ENCODE peak calls at places on chromosomes 2 and 18, in seven cellular contexts. E is mesenchymal stem cell, H is IMR-90, G is H1, Z is H9, R is mesendoderm, A is trophoblast cell. K is an unnamed sample.

GRCh38 chr2:239678186-239678490 is 277.3 kb upstream of the HDAC4 start:
- DNase-seq in E (no peak), H (no peak), G (no peak), Z (no peak), R (no peak), A (no peak), K (no peak)

GRCh38 chr2:201484805-201485204 is 33.3 kb downstream of the STRADB start:
- DNase-seq in E (no peak), H (no peak), G (no peak), Z (no peak), R (no peak), A (no peak), K (no peak)

GRCh38 chr2:172253190-172254052 is 150.7 kb upstream of the DLX2 start:
- DNase-seq in E (peak; percentile 100), H (peak; percentile 100), G (no peak), Z (no peak), R (peak; percentile 87), A (peak; percentile 100), K (no peak)

GRCh38 chr2:25379535-25379934 is 37.8 kb upstream of the DNMT3A start:
- DNase-seq in E (no peak), H (no peak), G (peak; percentile 39), Z (no peak), R (no peak), A (no peak), K (no peak)

GRCh38 chr18:51355841-51356240 is 158.4 kb upstream of the MEX3C start:
- DNase-seq in E (no peak), H (no peak), G (no peak), Z (no peak), R (peak; percentile 19), A (no peak), K (no peak)

GRCh38 chr18:7566587-7567486 is at the start of gene PTPRM:
- DNase-seq in E (peak; percentile 85), H (peak; percentile 78), G (peak; percentile 75), Z (peak; percentile 71), R (peak; percentile 80), A (peak; percentile 75), K (peak; percentile 84)

GRCh38 chr2:236670235-236670620 is 100.6 kb downstream of the ACKR3 start:
- DNase-seq in E (no peak), H (no peak), G (no peak), Z (no peak), R (no peak), A (no peak), K (no peak)

GRCh38 chr2:46002507-46002883 is 294.7 kb upstream of the EPAS1 start:
- DNase-seq in E (peak; percentile 61), H (peak; percentile 79), G (no peak), Z (no peak), R (no peak), A (no peak), K (no peak)

GRCh38 chr18:61001138-61001537 is 332.1 kb upstream of the CDH20 start:
- DNase-seq in E (no peak), H (no peak), G (no peak), Z (no peak), R (no peak), A (peak; percentile 5), K (no peak)

GRCh38 chr2:128710770-128711169 is 392.1 kb upstream of the HS6ST1 start:
- DNase-seq in E (no peak), H (no peak), G (no peak), Z (no peak), R (no peak), A (no peak), K (no peak)

GRCh38 chr2:73886357-73886756 is 6.5 kb upstream of the ACTG2 start:
- DNase-seq in E (no peak), H (no peak), G (no peak), Z (no peak), R (no peak), A (no peak), K (no peak)

GRCh38 chr2:100126172-100126571 is 16.2 kb downstream of the AFF3 start:
- DNase-seq in E (no peak), H (peak; percentile 7), G (no peak), Z (no peak), R (no peak), A (no peak), K (no peak)

GRCh38 chr2:143398701-143399260 is 269.6 kb downstream of the ARHGAP15 start:
- DNase-seq in E (peak; percentile 3), H (no peak), G (no peak), Z (no peak), R (no peak), A (no peak), K (no peak)

GRCh38 chr2:1373794-1374193 is 39.5 kb upstream of the TPO start:
- DNase-seq in E (no peak), H (no peak), G (no peak), Z (no peak), R (no peak), A (no peak), K (no peak)

GRCh38 chr2:46066116-46066515 is 231.1 kb upstream of the EPAS1 start:
- DNase-seq in E (no peak), H (no peak), G (no peak), Z (no peak), R (no peak), A (no peak), K (no peak)

GRCh38 chr2:117137371-117137770 is 677.1 kb upstream of the DDX18 start:
- DNase-seq in E (no peak), H (no peak), G (no peak), Z (no peak), R (no peak), A (no peak), K (no peak)

DNA sequence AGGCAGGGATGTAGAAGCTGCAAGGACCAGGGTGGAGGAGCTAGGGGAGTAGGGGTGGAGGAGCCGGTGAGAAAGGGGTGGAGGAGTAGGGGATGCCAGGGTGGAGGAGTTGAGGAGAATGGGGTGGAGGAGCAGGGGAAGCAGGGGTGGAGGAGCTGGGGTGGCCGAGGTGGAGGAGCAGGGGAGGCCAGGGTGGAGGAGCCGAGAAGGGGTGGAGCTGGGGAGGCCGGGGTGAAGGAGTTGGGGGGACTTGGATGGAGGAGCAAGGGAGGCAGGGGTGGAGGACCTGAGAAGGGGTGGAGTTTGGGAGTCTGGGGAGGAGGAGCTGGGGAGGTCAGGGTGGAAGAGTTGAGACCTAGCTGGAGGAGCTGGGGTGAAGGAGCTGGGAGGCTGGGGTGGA is 13.3 kb downstream of the SOX11 start:
- DNase-seq in E (no peak), H (no peak), G (no peak), Z (no peak), R (no peak), A (no peak), K (no peak)
- H3K4ac ChIP-seq in E (no peak overlapping the region), H (no peak overlapping the region), G (no peak overlapping the region), Z (no peak overlapping the region), R (no peak overlapping the region), A (no peak overlapping the region), K (no peak overlapping the region)

GRCh38 chr2:7574385-7574784 is 657.2 kb downstream of the RNF144A start:
- DNase-seq in E (no peak), H (no peak), G (no peak), Z (no peak), R (no peak), A (no peak), K (no peak)

GRCh38 chr2:7570247-7570646 is 653.0 kb downstream of the RNF144A start:
- DNase-seq in E (no peak), H (no peak), G (no peak), Z (no peak), R (no peak), A (no peak), K (no peak)

GRCh38 chr2:7573166-7573845 is 656.1 kb downstream of the RNF144A start:
- DNase-seq in E (no peak), H (no peak), G (no peak), Z (no peak), R (no peak), A (no peak), K (peak; percentile 17)

GRCh38 chr2:7572460-7572859 is 655.2 kb downstream of the RNF144A start:
- DNase-seq in E (no peak), H (no peak), G (no peak), Z (no peak), R (no peak), A (no peak), K (no peak)

DNA sequence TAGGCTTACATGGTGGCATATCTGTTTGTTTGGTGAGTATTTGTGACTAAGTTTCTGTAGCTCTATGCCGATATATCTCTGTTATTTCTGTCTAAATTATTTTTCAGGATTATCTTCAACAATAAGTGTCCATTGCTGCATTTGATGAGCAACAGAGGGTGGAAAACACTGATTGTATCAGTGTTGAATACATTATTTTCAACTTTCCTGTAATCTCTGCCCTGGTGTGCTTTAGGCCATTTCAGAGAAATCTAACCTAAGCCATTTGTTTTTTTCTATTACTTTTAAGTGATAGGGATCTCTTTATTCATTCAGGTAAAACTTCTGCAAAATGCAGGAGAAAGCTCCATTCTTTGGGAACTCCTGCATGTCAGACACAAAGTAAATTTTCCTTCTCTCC is 654.5 kb downstream of the RNF144A start:
- DNase-seq in E (no peak), H (no peak), G (no peak), Z (no peak), R (no peak), A (no peak), K (no peak)
- H3K4ac ChIP-seq in E (no peak overlapping the region), H (no peak overlapping the region), G (no peak overlapping the region), Z (no peak overlapping the region), R (no peak overlapping the region), A (no peak overlapping the region), K (no peak overlapping the region)

DNA sequence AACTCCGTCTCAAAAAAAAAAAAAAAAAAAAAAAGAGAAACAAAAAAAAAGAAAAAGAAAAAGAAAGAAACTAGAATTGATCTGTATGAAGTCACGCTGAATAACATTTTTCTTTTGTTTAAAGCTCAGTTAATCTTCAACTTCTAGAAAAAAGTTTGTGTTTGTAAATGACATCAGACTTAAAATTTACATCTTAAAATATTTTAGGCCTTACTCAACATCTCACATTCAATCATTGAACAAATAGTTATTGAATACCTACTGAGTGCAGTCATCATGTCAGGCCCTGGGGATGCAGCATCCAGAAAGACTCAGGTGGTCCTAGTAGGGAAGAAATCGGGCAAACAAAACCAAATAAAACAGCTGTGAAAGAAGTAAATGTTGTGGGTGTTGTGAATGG is 292.3 kb upstream of the FANCL start:
- DNase-seq in E (no peak), H (no peak), G (no peak), Z (no peak), R (peak; percentile 45), A (no peak), K (no peak)
- H3K4ac ChIP-seq in E (no peak overlapping the region), H (no peak overlapping the region), G (no peak overlapping the region), Z (no peak overlapping the region), R (no peak overlapping the region), A (no peak overlapping the region), K (no peak overlapping the region)

DNA sequence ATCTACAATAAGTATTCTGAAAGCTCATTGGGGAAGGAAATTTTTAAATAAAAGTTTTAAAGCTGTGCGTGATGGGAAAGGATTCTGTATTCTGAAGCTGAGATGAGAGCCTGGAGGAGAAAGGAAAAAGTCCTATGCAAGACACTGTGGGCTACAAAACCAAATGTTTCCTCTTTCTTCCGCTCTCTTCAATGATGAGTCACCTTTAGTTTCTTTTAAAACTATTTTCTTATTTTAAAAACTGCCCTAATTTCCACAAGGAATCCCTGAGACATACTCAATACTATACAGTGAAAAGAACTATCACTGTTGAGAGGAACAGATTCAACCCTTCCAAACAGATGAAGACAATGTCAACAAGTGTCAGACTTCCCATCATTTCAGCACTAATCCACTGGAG is 87.4 kb downstream of the INO80D start:
- DNase-seq in E (peak; percentile 10), H (peak; percentile 30), G (no peak), Z (no peak), R (no peak), A (no peak), K (no peak)
- H3K4ac ChIP-seq in E (no peak overlapping the region), H (no peak overlapping the region), G (no peak overlapping the region), Z (no peak overlapping the region), R (no peak overlapping the region), A (no peak overlapping the region), K (no peak overlapping the region)

K was measured in neuronal stem cell.